ENCODE peak calls at places on chromosome 2, in seven cellular contexts. Y is suprapubic skin, C is transverse colon, U is gastrocnemius medialis, V is adrenal gland, G is Peyer's patch, D is ovary. H is an unnamed sample.

GRCh38 chr2:75310915-75311314 is 111.6 kb upstream of the TACR1 start:
- DNase-seq in Y (no peak), C (no peak), U (no peak), V (no peak), G (no peak), D (no peak), H (no peak)

GRCh38 chr2:138698428-138698827 is 81.8 kb downstream of the NXPH2 start:
- DNase-seq in Y (no peak), C (no peak), U (no peak), V (no peak), G (no peak), D (no peak), H (no peak)

GRCh38 chr2:109604597-109604996 is 9.2 kb downstream of the SEPTIN10 start:
- DNase-seq in Y (no peak), C (no peak), U (no peak), V (peak), G (peak), D (no peak), H (no peak)

GRCh38 chr2:108412995-108413726 is 35.4 kb downstream of the SULT1C4 start:
- DNase-seq in Y (no peak), C (no peak), U (no peak), V (no peak), G (no peak), D (no peak), H (no peak)

GRCh38 chr2:38648107-38648761 is 17.7 kb upstream of the GALM start:
- DNase-seq in Y (no peak), C (no peak), U (no peak), V (peak), G (no peak), D (no peak), H (no peak)

GRCh38 chr2:42108852-42109251 is 60.3 kb upstream of the EML4 start:
- DNase-seq in Y (no peak), C (no peak), U (no peak), V (no peak), G (no peak), D (no peak), H (no peak)

GRCh38 chr2:167132066-167132465 is 243.8 kb downstream of the XIRP2 start:
- DNase-seq in Y (no peak), C (no peak), U (no peak), V (no peak), G (no peak), D (no peak), H (no peak)

GRCh38 chr2:159211447-159212396 is 74.8 kb downstream of the WDSUB1 start:
- DNase-seq in Y (no peak), C (no peak), U (no peak), V (no peak), G (no peak), D (no peak), H (no peak)

GRCh38 chr2:83196225-83196624 is 1262.9 kb downstream of the SUCLG1 start:
- DNase-seq in Y (no peak), C (no peak), U (no peak), V (no peak), G (no peak), D (no peak), H (no peak)

GRCh38 chr2:203412555-203413331 is 84.5 kb downstream of the ABI2 start:
- DNase-seq in Y (no peak), C (no peak), U (peak), V (no peak), G (no peak), D (no peak), H (no peak)

GRCh38 chr2:174840436-174840835 is 76.2 kb upstream of the CHRNA1 start:
- DNase-seq in Y (no peak), C (no peak), U (no peak), V (no peak), G (no peak), D (no peak), H (no peak)

GRCh38 chr2:43088148-43089073 is 138.0 kb downstream of the ZFP36L2 start:
- DNase-seq in Y (no peak), C (no peak), U (no peak), V (no peak), G (no peak), D (no peak), H (no peak)

GRCh38 chr2:19801367-19802087 is 100.3 kb downstream of the TTC32 start:
- DNase-seq in Y (no peak), C (peak), U (peak), V (peak), G (peak), D (peak), H (no peak)

GRCh38 chr2:121186261-121186660 is 98.7 kb downstream of the TFCP2L1 start:
- DNase-seq in Y (peak), C (no peak), U (no peak), V (no peak), G (no peak), D (no peak), H (no peak)

GRCh38 chr2:121185111-121185510 is 99.9 kb downstream of the TFCP2L1 start:
- DNase-seq in Y (peak), C (no peak), U (no peak), V (no peak), G (no peak), D (no peak), H (no peak)

GRCh38 chr2:121182520-121182919 is 102.5 kb downstream of the TFCP2L1 start:
- DNase-seq in Y (peak), C (no peak), U (no peak), V (no peak), G (no peak), D (no peak), H (no peak)

GRCh38 chr2:121185571-121186074 is 99.4 kb downstream of the TFCP2L1 start:
- DNase-seq in Y (peak), C (no peak), U (peak), V (no peak), G (no peak), D (no peak), H (no peak)

DNA sequence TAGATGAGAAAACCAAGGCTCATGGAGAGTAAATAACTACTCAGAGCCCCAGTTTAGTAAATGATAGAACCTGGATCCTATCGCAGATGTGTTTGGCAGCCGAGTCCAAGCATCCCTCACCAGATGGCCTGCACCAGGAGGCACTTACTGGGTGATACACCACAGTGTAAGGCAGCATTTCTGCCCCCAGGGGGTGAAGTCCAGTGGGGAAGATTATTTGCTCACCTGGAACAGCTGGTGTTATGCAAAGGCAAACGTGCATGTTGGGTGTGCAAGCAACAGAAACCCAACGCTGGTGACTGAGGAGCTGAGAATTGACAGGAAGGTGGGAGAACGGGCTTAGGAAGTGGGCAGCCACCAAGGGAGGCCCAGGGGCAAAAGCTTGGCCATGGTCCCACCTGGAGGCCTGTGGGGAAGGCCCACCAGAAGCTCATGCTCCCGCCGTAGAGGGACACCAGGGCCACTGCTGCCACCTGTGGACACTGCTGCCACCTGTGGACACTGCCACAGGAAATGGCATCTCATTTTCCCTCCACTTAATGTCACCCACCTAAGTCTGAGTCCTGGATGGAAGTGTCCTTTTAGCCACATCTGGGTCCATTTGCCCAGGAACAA is 100.6 kb downstream of the TFCP2L1 start:
- DNase-seq in Y (peak), C (no peak), U (no peak), V (no peak), G (no peak), D (no peak), H (no peak)
- TF ChIP-seq CTCF in Y (no peak), C (no peak), U (peak), V (no peak), G (no peak), D (no peak), H (peak)

GRCh38 chr2:199457147-199458016 is at the start of gene SATB2:
- DNase-seq in Y (peak), C (peak), U (no peak), V (peak), G (peak), D (no peak), H (no peak)
- TF ChIP-seq POLR2A in Y (no peak), C (no peak), U (peak), V (no peak), G (peak), D (no peak), H (no peak)

DNA sequence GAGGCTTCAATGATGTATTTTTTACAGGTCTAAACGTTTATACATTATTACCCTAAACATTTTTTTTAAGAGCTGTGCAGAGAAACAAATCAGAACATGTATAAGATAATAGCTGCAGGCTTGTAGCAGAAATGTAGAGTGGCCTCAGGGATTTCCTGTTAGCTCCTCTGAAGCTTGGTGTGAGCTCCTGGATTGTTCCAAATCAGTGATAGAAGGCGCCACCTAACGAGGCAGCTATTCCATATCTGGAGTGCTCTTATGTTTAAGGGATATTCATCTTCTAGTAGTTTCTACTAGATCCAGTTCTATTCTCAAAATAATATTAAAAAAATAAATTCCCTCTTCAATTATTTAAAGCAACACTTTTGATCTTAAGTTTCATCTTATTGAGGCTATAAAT is 93.1 kb downstream of the LRP1B start:
- DNase-seq in Y (no peak), C (no peak), U (no peak), V (no peak), G (no peak), D (no peak), H (no peak)
- TF ChIP-seq CTCF in Y (no peak), C (no peak), U (no peak), V (no peak), G (no peak), D (no peak), H (no peak)

GRCh38 chr2:147711031-147711430 is 133.8 kb upstream of the ACVR2A start:
- DNase-seq in Y (no peak), C (no peak), U (no peak), V (no peak), G (no peak), D (no peak), H (no peak)

GRCh38 chr2:147713349-147713748 is 131.5 kb upstream of the ACVR2A start:
- DNase-seq in Y (no peak), C (no peak), U (no peak), V (no peak), G (no peak), D (no peak), H (no peak)

GRCh38 chr2:147712051-147712450 is 132.8 kb upstream of the ACVR2A start:
- DNase-seq in Y (no peak), C (no peak), U (no peak), V (no peak), G (no peak), D (no peak), H (no peak)

GRCh38 chr2:147714582-147714981 is 130.2 kb upstream of the ACVR2A start:
- DNase-seq in Y (no peak), C (no peak), U (no peak), V (no peak), G (no peak), D (no peak), H (no peak)

GRCh38 chr2:147709655-147710054 is 135.2 kb upstream of the ACVR2A start:
- DNase-seq in Y (no peak), C (no peak), U (no peak), V (no peak), G (no peak), D (no peak), H (no peak)
- TF ChIP-seq POLR2A in Y (no peak), C (no peak), U (no peak), V (no peak), G (no peak), D (no peak), H (no peak)

GRCh38 chr2:113887393-113887792 is 2.5 kb upstream of the ACTR3 start:
- DNase-seq in Y (no peak), C (no peak), U (no peak), V (no peak), G (no peak), D (no peak), H (no peak)

GRCh38 chr2:113888641-113889470 is 1.0 kb upstream of the ACTR3 start:
- DNase-seq in Y (no peak), C (peak), U (no peak), V (no peak), G (no peak), D (no peak), H (no peak)

GRCh38 chr2:113891265-113891959 is 1.5 kb downstream of the ACTR3 start:
- DNase-seq in Y (no peak), C (no peak), U (no peak), V (no peak), G (no peak), D (no peak), H (no peak)

GRCh38 chr2:113890253-113891235 is 655 bp downstream of the ACTR3 start:
- DNase-seq in Y (peak), C (peak), U (peak), V (peak), G (peak), D (peak), H (peak)

GRCh38 chr2:113889471-113890252 is at the start of gene ACTR3:
- DNase-seq in Y (peak), C (peak), U (peak), V (peak), G (peak), D (peak), H (peak)
- TF ChIP-seq CTCF in Y (no peak), C (no peak), U (no peak), V (no peak), G (no peak), D (no peak), H (no peak)

GRCh38 chr2:25365241-25365640 is 23.5 kb upstream of the DNMT3A start:
- DNase-seq in Y (no peak), C (no peak), U (no peak), V (no peak), G (no peak), D (no peak), H (no peak)

GRCh38 chr2:25362049-25362563 is 20.4 kb upstream of the DNMT3A start:
- DNase-seq in Y (peak), C (peak), U (peak), V (peak), G (peak), D (peak), H (peak)

GRCh38 chr2:25361261-25362048 is 19.7 kb upstream of the DNMT3A start:
- DNase-seq in Y (no peak), C (no peak), U (no peak), V (no peak), G (no peak), D (peak), H (no peak)

GRCh38 chr2:25363733-25364132 is 22.0 kb upstream of the DNMT3A start:
- DNase-seq in Y (no peak), C (no peak), U (no peak), V (no peak), G (no peak), D (no peak), H (no peak)

DNA sequence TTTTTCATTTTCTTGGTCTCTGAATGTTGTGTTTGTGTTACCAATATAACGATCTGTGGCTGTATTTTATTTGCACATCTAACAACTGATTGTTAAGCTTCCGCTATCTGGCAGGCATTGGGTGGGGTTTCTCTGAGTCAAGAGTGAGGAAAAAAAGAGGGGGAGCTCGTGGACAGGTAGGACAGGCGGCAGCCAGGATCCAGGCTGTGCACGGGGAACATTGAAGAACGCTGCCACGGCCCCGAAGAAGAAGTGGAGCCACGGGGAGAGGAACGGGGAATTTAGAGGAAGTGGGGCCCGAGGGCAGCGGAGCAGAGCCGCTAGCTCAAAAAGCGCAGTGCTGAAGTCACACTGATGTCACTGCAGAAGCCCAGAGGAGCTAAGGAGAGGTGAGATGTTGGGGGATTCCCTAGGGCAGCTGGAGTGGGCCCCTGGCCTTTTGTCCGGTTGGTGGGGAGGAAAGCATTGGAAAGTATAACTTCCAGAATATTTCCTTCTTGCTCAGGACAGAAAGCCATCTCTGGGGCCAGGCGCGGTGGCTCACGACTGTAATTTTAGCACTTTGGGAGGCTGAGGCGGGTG is 20.9 kb upstream of the DNMT3A start:
- DNase-seq in Y (no peak), C (peak), U (no peak), V (peak), G (peak), D (peak), H (no peak)
- TF ChIP-seq POLR2A in Y (no peak), C (no peak), U (no peak), V (no peak), G (no peak), D (no peak), H (no peak)